ENCODE peak calls at places on chromosomes 13 and 19, in eight cellular contexts. U is heart right ventricle, M is left ventricle myocardium inferior, G is H9, Z is cardiac muscle cell, J is brain microvascular endothelial cell, T is psoas muscle, V is heart left ventricle. P is an unnamed sample.
A peak's percentile ranks its signal among the peaks of the same experiment; 100 is the strongest.

GRCh38 chr13:20566424-20566916 is 487 bp upstream of the IFT88 start:
- DNase-seq in U (no peak), M (no peak), G (no peak), Z (no peak), J (peak; percentile 58), T (no peak), V (no peak), P (no peak)

GRCh38 chr13:26819067-26819466 is 58.5 kb upstream of the GPR12 start:
- DNase-seq in U (peak; percentile 8), M (no peak), G (no peak), Z (peak; percentile 13), J (no peak), T (no peak), V (peak; percentile 37), P (peak; percentile 60)

GRCh38 chr19:50909240-50910070 is 1.7 kb downstream of the KLK4 start:
- DNase-seq in U (no peak), M (no peak), G (peak; percentile 100), Z (peak; percentile 87), J (peak; percentile 43), T (no peak), V (no peak), P (no peak)

GRCh38 chr13:22757530-22758120 is 423.2 kb upstream of the SGCG start:
- DNase-seq in U (no peak), M (no peak), G (no peak), Z (peak; percentile 45), J (no peak), T (no peak), V (no peak), P (no peak)

GRCh38 chr19:51272183-51272817 is 21.4 kb downstream of the SIGLECL1 start:
- DNase-seq in U (no peak), M (no peak), G (no peak), Z (no peak), J (no peak), T (no peak), V (no peak), P (no peak)

GRCh38 chr13:111920306-111920931 is 146.5 kb upstream of the SOX1 start:
- DNase-seq in U (no peak), M (no peak), G (peak; percentile 22), Z (no peak), J (no peak), T (no peak), V (no peak), P (no peak)

GRCh38 chr19:32537626-32538025 is 43.4 kb upstream of the PDCD5 start:
- DNase-seq in U (no peak), M (no peak), G (no peak), Z (no peak), J (no peak), T (no peak), V (no peak), P (no peak)

GRCh38 chr19:51020988-51021651 is 1.6 kb upstream of the KLK10 start:
- DNase-seq in U (peak; percentile 13), M (no peak), G (no peak), Z (peak; percentile 58), J (peak; percentile 49), T (peak; percentile 0), V (no peak), P (no peak)

GRCh38 chr13:44685641-44686040 is 109.5 kb upstream of the TSC22D1 start:
- DNase-seq in U (no peak), M (no peak), G (no peak), Z (no peak), J (no peak), T (no peak), V (no peak), P (no peak)

GRCh38 chr13:94305934-94306333 is 173.5 kb downstream of the DCT start:
- DNase-seq in U (no peak), M (no peak), G (no peak), Z (no peak), J (no peak), T (no peak), V (no peak), P (no peak)

GRCh38 chr13:102701331-102701730 is 6.5 kb upstream of the METTL21C start:
- DNase-seq in U (no peak), M (no peak), G (no peak), Z (no peak), J (no peak), T (no peak), V (no peak), P (no peak)

GRCh38 chr13:46728777-46729176 is 68.2 kb downstream of the ESD start:
- DNase-seq in U (no peak), M (no peak), G (no peak), Z (no peak), J (no peak), T (no peak), V (no peak), P (no peak)

GRCh38 chr13:105442941-105443340 is 1092.5 kb downstream of the EFNB2 start:
- DNase-seq in U (peak; percentile 29), M (no peak), G (no peak), Z (no peak), J (peak; percentile 97), T (no peak), V (no peak), P (no peak)

GRCh38 chr19:54338521-54338920 is 441 bp downstream of the LILRA4 start:
- DNase-seq in U (no peak), M (no peak), G (no peak), Z (no peak), J (no peak), T (no peak), V (no peak), P (no peak)

GRCh38 chr13:45989607-45990006 is 62.9 kb downstream of the ZC3H13 start:
- DNase-seq in U (no peak), M (no peak), G (no peak), Z (no peak), J (peak; percentile 0), T (no peak), V (no peak), P (no peak)

GRCh38 chr19:35400773-35401100 is 29.9 kb downstream of the GPR42 start:
- DNase-seq in U (no peak), M (no peak), G (no peak), Z (no peak), J (no peak), T (no peak), V (no peak), P (no peak)

GRCh38 chr13:41708648-41709175 is 251.4 kb downstream of the RGCC start:
- DNase-seq in U (peak; percentile 35), M (peak; percentile 25), G (no peak), Z (no peak), J (no peak), T (peak; percentile 48), V (peak; percentile 64), P (no peak)

GRCh38 chr19:51550848-51551672 is 19.6 kb upstream of the SIGLEC6 start:
- DNase-seq in U (no peak), M (no peak), G (no peak), Z (no peak), J (no peak), T (no peak), V (no peak), P (no peak)

GRCh38 chr13:30679483-30680330 is 55.6 kb upstream of the ALOX5AP start:
- DNase-seq in U (no peak), M (no peak), G (peak; percentile 50), Z (peak; percentile 54), J (peak; percentile 37), T (no peak), V (no peak), P (no peak)

GRCh38 chr19:18435185-18435841 is 2.6 kb downstream of the ISYNA1 start:
- DNase-seq in U (no peak), M (no peak), G (no peak), Z (no peak), J (no peak), T (peak; percentile 56), V (no peak), P (no peak)

GRCh38 chr13:34356686-34357434 is 538.9 kb downstream of the RFC3 start:
- DNase-seq in U (no peak), M (no peak), G (no peak), Z (no peak), J (no peak), T (no peak), V (no peak), P (no peak)

DNA sequence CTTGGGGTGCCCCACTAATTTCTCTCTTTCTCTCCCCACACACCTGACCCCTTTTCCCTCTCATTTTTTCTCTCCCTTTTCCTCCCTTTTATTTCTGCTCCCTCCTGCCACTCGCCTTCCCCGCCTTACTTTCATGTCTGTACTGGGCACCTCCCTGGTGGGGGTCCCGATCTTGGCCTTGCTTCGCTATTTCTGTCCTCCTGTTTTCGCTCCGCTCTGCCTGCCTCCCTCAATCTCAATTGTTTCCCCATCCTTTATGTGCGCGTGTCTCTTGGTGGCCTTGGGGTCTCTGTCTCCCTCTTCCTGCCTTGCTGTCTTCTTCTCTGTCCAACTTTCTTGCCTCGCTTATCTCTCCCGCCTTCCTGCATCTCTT is 3.8 kb downstream of the GRIN2D start:
- DNase-seq in U (no peak), M (no peak), G (no peak), Z (no peak), J (no peak), T (no peak), V (no peak), P (no peak)
- H3K27me3 ChIP-seq in U (peaks cover 59% of the 10 kb centered on the region), M (peaks cover 60% of the 10 kb centered on the region), G (peaks cover 8% of the 10 kb centered on the region), Z (peaks cover 19% of the 10 kb centered on the region), J (peaks cover 8% of the 10 kb centered on the region), T (no peaks in the 10 kb centered on the region), V (peaks cover 56% of the 10 kb centered on the region), P (peaks cover 3% of the 10 kb centered on the region)

GRCh38 chr19:3606690-3607289 is at the start of gene TBXA2R:
- DNase-seq in U (peak; percentile 77), M (peak; percentile 81), G (peak; percentile 76), Z (peak; percentile 28), J (peak; percentile 57), T (no peak), V (peak; percentile 86), P (peak; percentile 55)
- H3K27ac ChIP-seq in U (peak within 1 kb of the TSS; percentile 92), M (peak within 1 kb of the TSS; percentile 92), G (no peak within 1 kb of the TSS), Z (no peak within 1 kb of the TSS), J (peak within 1 kb of the TSS; percentile 55), T (peak within 1 kb of the TSS; percentile 54), V (peak within 1 kb of the TSS; percentile 87), P (no peak within 1 kb of the TSS)

GRCh38 chr19:45494261-45494916 is 2.5 kb downstream of the RTN2 start:
- DNase-seq in U (no peak), M (no peak), G (no peak), Z (no peak), J (no peak), T (peak; percentile 56), V (no peak), P (no peak)

GRCh38 chr19:45496349-45496953 is 396 bp downstream of the RTN2 start:
- DNase-seq in U (no peak), M (no peak), G (peak; percentile 82), Z (peak; percentile 86), J (no peak), T (peak; percentile 74), V (peak; percentile 63), P (no peak)

GRCh38 chr19:45497791-45498190 is 452 bp upstream of the PPM1N start:
- DNase-seq in U (no peak), M (no peak), G (peak; percentile 57), Z (peak; percentile 25), J (no peak), T (no peak), V (no peak), P (no peak)

GRCh38 chr19:45492627-45493470 is 4.0 kb downstream of the RTN2 start:
- DNase-seq in U (peak; percentile 76), M (peak; percentile 63), G (peak; percentile 94), Z (peak; percentile 90), J (peak; percentile 61), T (peak; percentile 94), V (peak; percentile 82), P (peak; percentile 70)

GRCh38 chr19:45495178-45495577 is 1.7 kb downstream of the RTN2 start:
- DNase-seq in U (no peak), M (no peak), G (no peak), Z (no peak), J (no peak), T (no peak), V (no peak), P (no peak)
- H3K27me3 ChIP-seq in U (peaks cover 52% of the 10 kb centered on the region), M (peaks cover 30% of the 10 kb centered on the region), G (no peaks in the 10 kb centered on the region), Z (peaks cover 25% of the 10 kb centered on the region), J (no peaks in the 10 kb centered on the region), T (no peaks in the 10 kb centered on the region), V (peaks cover 9% of the 10 kb centered on the region), P (no peaks in the 10 kb centered on the region)

GRCh38 chr19:11356074-11356397 is 804 bp downstream of the PLPPR2 start:
- DNase-seq in U (no peak), M (no peak), G (no peak), Z (no peak), J (no peak), T (no peak), V (no peak), P (no peak)
- H3K27ac ChIP-seq in U (peak overlapping the region; percentile 45), M (peak overlapping the region; percentile 75), G (no peak overlapping the region), Z (no peak overlapping the region), J (no peak overlapping the region), T (peak overlapping the region; percentile 42), V (no peak overlapping the region), P (no peak overlapping the region)

P was measured in dorsolateral prefrontal cortex.